ENCODE peak calls at places on chromosomes 12 and 14, in eight cellular contexts. Z is small intestine; B is pancreas; T is HFFc6; R is sciatic nerve; J is stimulated activated CD8-positive, alpha-beta memory T cell treated with anti-CD3 and anti-CD28 coated beads, Interleukin-2, amount 100 ng/mL, for 1 hour; K is fibroblast of mammary gland; S is left ventricle myocardium inferior. M is an unnamed sample.

GRCh38 chr12:61365001-61365400 is 895.2 kb upstream of the USP15 start:
- DNase-seq in S (no peak), Z (no peak), B (no peak), T (no peak), K (no peak), J (no peak), R (no peak), M (no peak)

GRCh38 chr14:24508155-24508554 is at the start of gene CMA1:
- DNase-seq in T (no peak), J (no peak), Z (no peak), R (no peak), S (no peak), B (no peak), K (no peak), M (no peak)

GRCh38 chr12:27807063-27807703 is 27.1 kb upstream of the MANSC4 start:
- DNase-seq in J (no peak), K (no peak), Z (no peak), T (no peak), R (no peak), S (no peak), B (no peak), M (no peak)

GRCh38 chr12:114933428-114934160 is 249.6 kb upstream of the TBX3 start:
- DNase-seq in Z (no peak), S (no peak), R (no peak), T (peak; percentile 96), K (peak; percentile 99), B (no peak), J (no peak), M (peak; percentile 93)

GRCh38 chr14:52791204-52792096 is at the start of gene GNPNAT1:
- DNase-seq in Z (peak; percentile 92), B (peak; percentile 90), R (peak; percentile 88), K (peak; percentile 94), T (peak; percentile 87), S (peak; percentile 82), J (peak; percentile 82), M (peak; percentile 97)

GRCh38 chr12:48004039-48004940 is at the start of gene COL2A1:
- DNase-seq in S (no peak), K (no peak), B (no peak), R (no peak), Z (no peak), J (no peak), T (no peak), M (peak; percentile 62)

GRCh38 chr14:63840981-63841380 is 11.8 kb upstream of the SYNE2 start:
- DNase-seq in S (no peak), R (no peak), B (no peak), J (peak; percentile 53), K (no peak), T (no peak), Z (peak; percentile 31), M (no peak)

GRCh38 chr14:21313512-21313911 is 33.6 kb downstream of the RPGRIP1 start:
- DNase-seq in T (no peak), S (no peak), R (no peak), K (no peak), J (no peak), Z (peak; percentile 48), B (no peak), M (no peak)